ENCODE peak calls at places on chromosomes 12 and 14, in nine cellular contexts. U, B, Y, G, T, K, E, P and S are unnamed samples.

GRCh38 chr14:64930085-64930843 is 12.3 kb downstream of the GPX2 start:
- DNase-seq in U (no peak), B (no peak), Y (no peak), G (no peak), T (no peak), K (no peak), E (no peak), P (no peak), S (no peak)

GRCh38 chr14:50233335-50234250 is 2.2 kb upstream of the SOS2 start:
- DNase-seq in U (no peak), B (no peak), Y (no peak), G (no peak), T (no peak), K (no peak), E (no peak), P (no peak), S (no peak)

GRCh38 chr14:34211732-34212131 is 250.3 kb downstream of the SPTSSA start:
- DNase-seq in U (no peak), B (no peak), Y (no peak), G (no peak), T (no peak), K (no peak), E (no peak), P (no peak), S (no peak)

GRCh38 chr14:100725587-100726387 is 905 bp upstream of the DLK1 start:
- DNase-seq in U (no peak), B (no peak), Y (no peak), G (no peak), T (no peak), K (no peak), E (no peak), P (no peak), S (no peak)

GRCh38 chr14:101186544-101186943 is 283.0 kb upstream of the RTL1 start:
- DNase-seq in U (no peak), B (no peak), Y (no peak), G (no peak), T (no peak), K (peak), E (peak), P (peak), S (no peak)

GRCh38 chr14:106201376-106201775 is 675.0 kb downstream of the TMEM121 start:
- DNase-seq in U (no peak), B (no peak), Y (no peak), G (no peak), T (no peak), K (no peak), E (no peak), P (no peak), S (no peak)

GRCh38 chr12:46459881-46460545 is 87.4 kb upstream of the SLC38A2 start:
- DNase-seq in U (peak), B (no peak), Y (no peak), G (no peak), T (no peak), K (no peak), E (no peak), P (no peak), S (no peak)

GRCh38 chr12:98698603-98699463 is 53.7 kb downstream of the APAF1 start:
- DNase-seq in U (peak), B (peak), Y (peak), G (peak), T (peak), K (peak), E (no peak), P (no peak), S (peak)

GRCh38 chr14:103374121-103374520 is 11.1 kb upstream of the MARK3 start:
- DNase-seq in U (no peak), B (no peak), Y (no peak), G (no peak), T (no peak), K (no peak), E (no peak), P (no peak), S (no peak)

GRCh38 chr14:102000902-102001301 is 36.5 kb downstream of the DYNC1H1 start:
- DNase-seq in U (no peak), B (no peak), Y (no peak), G (no peak), T (no peak), K (no peak), E (no peak), P (no peak), S (no peak)

GRCh38 chr12:18446245-18446644 is 184.9 kb downstream of the PIK3C2G start:
- DNase-seq in U (no peak), B (no peak), Y (no peak), G (no peak), T (no peak), K (no peak), E (no peak), P (no peak), S (no peak)

DNA sequence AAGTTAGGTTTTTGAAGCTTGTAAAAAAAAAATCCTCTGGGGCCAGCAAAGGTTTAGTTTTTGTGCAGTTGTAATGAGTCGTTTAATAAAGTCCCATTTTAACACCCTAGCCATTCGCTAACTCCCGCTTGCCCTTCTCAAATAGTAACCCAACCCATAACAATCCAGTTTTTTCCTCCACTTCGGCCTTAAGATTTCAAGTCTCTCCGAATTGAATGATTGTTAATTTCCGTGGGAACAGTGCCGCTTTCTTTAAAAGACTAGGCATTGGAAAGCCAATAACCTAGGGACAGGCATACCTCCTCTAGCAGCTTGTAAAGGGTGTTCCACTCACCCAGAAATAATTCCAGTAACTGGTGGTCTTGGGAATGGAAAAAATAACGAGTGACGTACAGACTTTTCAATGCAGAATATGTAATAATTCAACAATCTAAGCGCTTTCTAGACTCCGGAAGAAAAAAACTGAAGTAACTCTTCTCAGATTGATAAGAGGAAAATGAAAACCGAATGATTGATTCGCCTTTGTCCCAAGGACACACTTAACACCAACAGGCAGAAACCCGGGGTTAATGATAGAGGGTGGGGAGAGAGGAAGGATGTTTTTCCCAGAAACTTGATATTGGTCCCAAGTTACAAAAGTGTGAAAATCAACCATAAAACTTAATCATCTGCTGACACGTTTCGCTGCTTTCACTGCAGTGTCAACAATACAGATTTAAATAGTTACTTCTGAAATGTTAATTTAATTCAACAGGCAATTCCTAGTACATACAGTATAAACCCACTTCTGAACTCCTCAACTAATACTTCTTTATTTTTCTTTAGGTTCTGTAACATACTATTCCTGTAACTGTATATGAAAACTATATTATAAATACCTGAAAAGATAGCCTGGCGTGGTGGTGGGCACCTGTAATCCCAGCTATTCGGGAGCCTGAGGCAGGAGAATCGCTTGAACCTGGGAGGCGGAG is 1.0 kb upstream of the SINHCAF start:
- DNase-seq in U (no peak), B (no peak), Y (no peak), G (peak), T (no peak), K (no peak), E (no peak), P (no peak), S (no peak)
- H3K27ac ChIP-seq in U (peak), B (peak), Y (peak), G (peak), T (no peak), K (peak), E (peak), P (peak), S (no peak)

GRCh38 chr12:94892544-94893267 is 110.8 kb downstream of the NDUFA12 start:
- DNase-seq in U (no peak), B (no peak), Y (no peak), G (no peak), T (no peak), K (no peak), E (no peak), P (no peak), S (no peak)

GRCh38 chr12:94900496-94900895 is 103.0 kb downstream of the NDUFA12 start:
- DNase-seq in U (no peak), B (no peak), Y (no peak), G (no peak), T (no peak), K (no peak), E (no peak), P (no peak), S (no peak)

GRCh38 chr12:94898388-94898787 is 105.1 kb downstream of the NDUFA12 start:
- DNase-seq in U (no peak), B (no peak), Y (no peak), G (no peak), T (peak), K (no peak), E (no peak), P (no peak), S (no peak)
- TF ChIP-seq CTCF in U (peak), B (peak), Y (no peak), G (peak), T (peak), K (no peak), E (no peak), P (no peak), S (no peak)

GRCh38 chr14:68234101-68234905 is 414.7 kb downstream of the RAD51B start:
- DNase-seq in U (no peak), B (no peak), Y (no peak), G (no peak), T (no peak), K (no peak), E (no peak), P (no peak), S (no peak)

GRCh38 chr14:68233385-68233784 is 413.8 kb downstream of the RAD51B start:
- DNase-seq in U (no peak), B (no peak), Y (no peak), G (no peak), T (no peak), K (no peak), E (no peak), P (no peak), S (no peak)

GRCh38 chr14:68230941-68231717 is 411.6 kb downstream of the RAD51B start:
- DNase-seq in U (no peak), B (no peak), Y (no peak), G (no peak), T (no peak), K (no peak), E (no peak), P (no peak), S (no peak)

GRCh38 chr14:68232643-68233055 is 413.1 kb downstream of the RAD51B start:
- DNase-seq in U (no peak), B (peak), Y (no peak), G (peak), T (peak), K (peak), E (no peak), P (no peak), S (peak)

DNA sequence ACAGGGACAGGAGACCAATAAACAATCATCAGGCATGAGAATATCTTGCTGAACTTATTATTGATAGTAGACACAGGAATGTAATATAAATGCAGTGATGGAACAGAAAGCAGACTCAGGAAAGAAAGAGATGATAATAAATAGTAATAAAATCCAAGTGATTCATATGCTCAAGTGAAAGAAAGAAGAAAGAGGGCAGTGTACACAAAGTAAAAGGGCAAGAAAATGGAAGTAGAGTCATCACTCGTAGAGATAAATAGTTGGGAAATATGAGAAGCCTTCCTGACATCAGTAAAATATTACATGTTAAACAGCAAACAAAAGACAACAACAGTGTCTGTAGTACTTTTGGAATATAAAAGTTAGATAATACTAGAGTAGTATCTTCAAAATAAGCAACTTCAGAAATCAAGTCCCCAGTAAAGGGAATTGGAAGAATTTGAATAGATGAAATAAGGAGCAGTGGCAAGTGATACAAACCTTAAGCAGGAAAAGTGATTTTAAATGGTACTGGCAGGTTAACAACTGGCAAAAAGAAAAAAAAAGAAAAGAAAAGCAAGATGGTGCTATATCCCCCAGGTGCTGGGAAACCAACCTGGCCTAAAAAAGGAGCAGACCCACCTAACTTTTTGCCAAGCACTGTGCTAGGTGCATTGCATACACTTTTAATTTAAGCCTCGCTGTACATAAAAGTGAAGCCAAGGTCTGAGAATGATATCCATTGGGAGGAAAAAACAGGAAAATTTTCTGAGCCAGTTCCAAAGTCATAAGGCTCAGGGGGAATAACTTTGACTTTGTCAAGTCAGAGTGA is 412.5 kb downstream of the RAD51B start:
- DNase-seq in U (no peak), B (no peak), Y (no peak), G (no peak), T (no peak), K (no peak), E (no peak), P (no peak), S (no peak)
- H3K27ac ChIP-seq in U (peak), B (peak), Y (peak), G (no peak), T (peak), K (peak), E (peak), P (no peak), S (no peak)

GRCh38 chr14:55441286-55441685 is 870 bp upstream of the TBPL2 start:
- DNase-seq in U (no peak), B (no peak), Y (no peak), G (no peak), T (no peak), K (no peak), E (no peak), P (no peak), S (no peak)
- TF ChIP-seq CTCF in U (no peak), B (no peak), Y (no peak), G (no peak), T (no peak), K (no peak), E (no peak), P (no peak), S (no peak)

DNA sequence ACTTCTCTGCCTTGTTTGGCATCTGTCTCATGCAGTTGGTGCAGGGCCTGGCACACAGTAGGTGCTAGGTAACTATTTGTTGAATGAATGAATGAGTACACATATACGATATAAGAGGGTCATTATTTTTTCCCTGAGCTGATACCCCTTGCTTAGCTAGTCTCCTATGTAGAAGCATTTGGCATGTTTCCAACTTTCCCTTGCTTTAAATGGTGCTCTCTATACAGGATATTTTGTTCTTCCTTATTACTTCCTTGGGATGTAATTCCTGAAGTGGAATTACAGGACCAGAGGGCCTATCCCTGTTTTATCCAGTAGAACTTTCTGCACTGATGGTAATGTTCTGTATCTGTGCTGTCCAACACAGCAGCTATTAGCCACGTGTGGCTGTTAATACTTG is 250.1 kb upstream of the PWP1 start:
- DNase-seq in U (no peak), B (no peak), Y (no peak), G (peak), T (no peak), K (no peak), E (no peak), P (no peak), S (no peak)
- H3K27ac ChIP-seq in U (no peak), B (no peak), Y (no peak), G (no peak), T (no peak), K (no peak), E (no peak), P (no peak), S (no peak)

DNA sequence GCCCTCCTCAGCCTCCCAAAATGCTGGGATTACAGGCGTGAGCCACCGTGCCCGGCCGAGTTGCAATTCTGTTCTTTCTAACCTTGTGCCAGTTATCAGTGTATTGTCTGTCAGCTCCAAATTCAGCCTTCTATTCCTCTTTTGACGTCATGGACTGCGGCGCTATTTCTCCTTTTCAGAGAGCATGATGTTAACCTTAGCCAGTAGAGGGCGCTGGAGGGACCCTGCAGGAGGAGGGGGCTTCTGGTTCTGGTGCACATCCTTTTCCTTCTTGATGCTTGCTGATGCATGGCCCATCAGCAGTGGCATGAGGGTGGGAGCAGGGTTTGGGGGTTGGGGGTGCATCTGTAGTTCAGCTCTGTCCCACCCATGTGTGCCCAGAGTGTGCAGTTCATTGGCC is 179.3 kb upstream of the RMST start:
- DNase-seq in U (no peak), B (no peak), Y (no peak), G (no peak), T (no peak), K (no peak), E (no peak), P (no peak), S (no peak)
- TF ChIP-seq CTCF in U (no peak), B (peak), Y (no peak), G (no peak), T (no peak), K (no peak), E (no peak), P (no peak), S (no peak)

DNA sequence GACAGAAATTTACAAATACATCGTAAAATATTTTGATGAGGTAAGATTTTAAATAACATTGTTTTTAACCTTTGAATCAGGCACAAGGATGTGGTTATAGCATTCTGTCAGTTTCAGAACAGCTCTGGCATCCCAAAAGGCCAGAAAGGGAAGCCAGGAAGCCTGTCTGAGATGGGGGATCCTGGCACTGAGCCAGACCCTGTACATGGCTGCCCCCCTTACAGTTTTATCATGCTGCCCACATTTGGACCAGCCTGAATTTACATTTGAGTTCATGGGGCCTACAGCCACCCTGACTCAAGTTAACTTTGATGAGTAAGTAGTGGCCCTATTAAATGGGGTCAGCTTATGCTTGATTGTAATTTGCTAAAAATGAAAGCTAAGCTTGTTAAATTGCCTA is 155.6 kb downstream of the PLXNC1 start:
- DNase-seq in U (no peak), B (no peak), Y (no peak), G (no peak), T (no peak), K (no peak), E (no peak), P (no peak), S (no peak)
- H3K27ac ChIP-seq in U (no peak), B (no peak), Y (no peak), G (no peak), T (no peak), K (no peak), E (no peak), P (no peak), S (no peak)

DNA sequence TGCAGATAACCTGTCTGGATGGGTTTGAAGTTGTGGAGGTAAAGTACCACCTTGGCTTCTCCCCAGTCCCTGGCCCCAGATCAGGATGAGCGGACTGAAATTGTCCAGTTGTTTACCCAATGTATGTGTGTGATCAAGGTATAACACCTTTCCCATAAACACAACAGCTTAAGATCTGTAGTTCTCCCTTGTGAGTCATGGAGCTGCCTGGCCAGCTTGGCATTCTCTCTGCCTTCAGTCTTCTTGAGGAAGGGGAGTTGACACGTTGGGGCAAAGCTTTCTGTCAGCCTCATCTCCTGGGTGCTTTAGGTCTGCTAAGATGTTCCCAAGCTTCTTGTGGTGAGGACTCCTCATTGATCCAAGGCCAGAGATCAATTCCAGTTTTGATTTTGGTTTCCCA is 6.1 kb downstream of the C1S start:
- DNase-seq in U (no peak), B (no peak), Y (no peak), G (no peak), T (no peak), K (no peak), E (no peak), P (no peak), S (no peak)
- TF ChIP-seq CTCF in U (no peak), B (no peak), Y (no peak), G (no peak), T (no peak), K (no peak), E (no peak), P (no peak), S (no peak)

DNA sequence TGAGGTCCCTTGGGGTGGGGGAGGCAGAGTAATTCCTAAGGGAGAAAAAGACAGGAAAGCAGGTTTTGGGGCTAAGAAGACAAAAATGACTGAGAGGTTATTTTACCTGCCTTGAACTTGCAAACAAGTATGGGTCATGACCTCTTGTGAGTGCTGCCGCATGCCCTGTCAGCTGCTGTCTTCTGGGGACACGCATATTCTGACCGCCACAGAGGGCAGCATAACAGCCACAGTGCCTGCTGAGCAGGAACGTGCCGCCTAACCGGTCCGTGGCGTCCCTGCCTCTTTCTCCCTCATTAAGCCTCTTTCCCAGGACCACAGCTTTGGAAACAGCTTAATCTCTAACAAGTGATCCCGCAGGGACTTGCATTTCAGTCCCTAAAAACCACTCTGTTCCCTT is 51.3 kb upstream of the KCNA1 start:
- DNase-seq in U (no peak), B (no peak), Y (no peak), G (peak), T (no peak), K (no peak), E (no peak), P (no peak), S (no peak)
- H3K27ac ChIP-seq in U (peak), B (no peak), Y (no peak), G (peak), T (no peak), K (no peak), E (no peak), P (no peak), S (no peak)